ENCODE peak calls at places on chromosomes 7 and 10, in ten cellular contexts. Q is foreskin fibroblast; L is CD8-positive, alpha-beta T cell; P is AG04450; Y is prostate gland; G is hepatocyte; T is psoas muscle; H is adrenal gland; R is sigmoid colon; J is fibroblast of mammary gland. N is an unnamed sample.

GRCh38 chr10:36423821-36424248 is 701.6 kb upstream of the ANKRD30A start:
- DNase-seq in R (no peak), G (peak; percentile 40), Y (peak; percentile 9), J (no peak), H (no peak), T (no peak), L (no peak), P (no peak), Q (no peak), N (no peak)

GRCh38 chr10:102297132-102297531 is 51.8 kb downstream of the GBF1 start:
- DNase-seq in Y (no peak), G (no peak), R (no peak), J (no peak), Q (no peak), H (no peak), L (no peak), T (no peak), P (no peak), N (no peak)

GRCh38 chr10:50335397-50335796 is 84.1 kb upstream of the ASAH2 start:
- DNase-seq in J (no peak), T (no peak), H (no peak), G (no peak), P (no peak), L (no peak), Y (no peak), R (no peak), Q (no peak), N (no peak)

GRCh38 chr7:152924826-152925411 is 165.4 kb downstream of the ACTR3B start:
- DNase-seq in G (no peak), R (no peak), H (no peak), T (no peak), J (no peak), Q (no peak), L (no peak), P (no peak), Y (no peak), N (no peak)

GRCh38 chr7:107068156-107068555 is 23.7 kb downstream of the PRKAR2B start:
- DNase-seq in T (no peak), Y (no peak), R (no peak), H (no peak), J (no peak), P (no peak), Q (peak; percentile 9), G (no peak), L (no peak), N (no peak)

GRCh38 chr7:105691692-105692564 is 110.6 kb upstream of the EFCAB10 start:
- DNase-seq in R (peak; percentile 83), H (peak; percentile 66), L (peak; percentile 71), T (peak; percentile 21), P (peak; percentile 80), J (peak; percentile 88), Y (peak; percentile 92), G (peak; percentile 75), Q (peak; percentile 86), N (peak; percentile 72)

GRCh38 chr10:70777063-70777875 is 7.9 kb downstream of the TBATA start:
- DNase-seq in H (no peak), P (no peak), L (no peak), R (no peak), G (peak; percentile 47), Y (no peak), T (no peak), Q (no peak), J (no peak), N (no peak)

GRCh38 chr10:129758591-129759021 is 205.5 kb downstream of the EBF3 start:
- DNase-seq in P (no peak), G (no peak), L (peak; percentile 6), H (no peak), Y (peak; percentile 2), T (no peak), R (peak; percentile 53), J (no peak), Q (no peak), N (no peak)

DNA sequence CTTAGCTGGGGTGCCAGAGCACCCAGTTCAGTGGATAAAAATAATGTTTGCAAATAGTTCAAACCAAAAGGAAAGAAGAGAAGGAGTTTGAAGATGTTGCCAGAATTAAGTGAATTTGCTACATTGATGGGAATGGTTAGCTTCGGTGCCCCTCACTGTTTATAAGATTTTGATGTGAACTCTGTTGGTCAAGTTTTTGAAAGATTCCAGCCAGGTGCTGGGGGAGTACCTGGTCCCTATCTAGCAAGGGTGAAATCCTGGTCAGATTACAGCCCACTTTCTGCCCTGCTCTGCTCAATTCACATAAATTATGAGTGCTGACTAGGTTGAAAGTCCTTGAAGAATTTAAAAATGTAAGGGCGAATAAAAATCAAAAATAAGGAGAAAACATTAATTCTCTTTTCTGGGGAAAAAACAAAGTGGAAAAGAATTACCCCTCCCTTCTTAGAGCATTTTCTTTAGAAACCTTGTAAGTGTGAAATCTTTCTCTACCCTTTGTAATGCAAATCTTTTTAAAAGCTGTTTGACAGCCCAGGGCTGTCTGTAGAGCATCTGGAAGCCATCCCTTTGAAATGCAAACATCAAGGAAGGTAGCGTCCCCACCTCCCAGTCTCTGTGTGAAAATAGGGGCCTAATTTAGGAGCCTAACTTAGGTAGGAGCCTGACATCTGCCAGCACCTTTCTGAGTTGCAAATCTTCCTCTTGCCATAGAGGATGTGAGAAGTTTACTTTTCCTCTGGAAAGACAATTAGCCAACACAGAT is 1.4 kb upstream of the GIMAP5 start:
- DNase-seq in Y (no peak), J (no peak), G (no peak), T (no peak), Q (no peak), H (no peak), P (no peak), L (no peak), R (no peak), N (no peak)
- H3K4me3 ChIP-seq in Y (no peak overlapping the region), J (no peak overlapping the region), G (no peak overlapping the region), T (no peak overlapping the region), Q (no peak overlapping the region), H (no peak overlapping the region), P (no peak overlapping the region), L (peak overlapping the region; percentile 83), R (no peak overlapping the region), N (no peak overlapping the region)

GRCh38 chr7:130277763-130278643 is 11.3 kb downstream of the CPA2 start:
- DNase-seq in R (peak; percentile 81), Y (no peak), G (peak; percentile 80), Q (peak; percentile 84), L (no peak), J (peak; percentile 76), T (peak; percentile 41), H (peak; percentile 57), P (no peak), N (no peak)

GRCh38 chr7:130273863-130274262 is 7.2 kb downstream of the CPA2 start:
- DNase-seq in T (no peak), P (peak; percentile 23), Y (no peak), H (no peak), L (no peak), R (no peak), J (peak; percentile 87), G (peak; percentile 54), Q (peak; percentile 84), N (peak; percentile 47)

GRCh38 chr7:130274983-130275649 is 8.5 kb downstream of the CPA2 start:
- DNase-seq in T (no peak), G (no peak), R (no peak), Y (peak; percentile 23), Q (no peak), H (no peak), P (no peak), L (no peak), J (no peak), N (no peak)

GRCh38 chr7:130276796-130277762 is 10.4 kb downstream of the CPA2 start:
- DNase-seq in T (no peak), H (no peak), J (peak; percentile 80), L (no peak), Y (no peak), Q (peak; percentile 82), R (no peak), P (peak; percentile 27), G (no peak), N (no peak)

GRCh38 chr7:130275826-130276291 is 9.2 kb downstream of the CPA2 start:
- DNase-seq in T (no peak), L (no peak), H (no peak), R (no peak), J (no peak), P (no peak), G (no peak), Y (no peak), Q (no peak), N (no peak)
- H3K4me3 ChIP-seq in T (no peak overlapping the region), L (no peak overlapping the region), H (no peak overlapping the region), R (no peak overlapping the region), J (no peak overlapping the region), P (no peak overlapping the region), G (no peak overlapping the region), Y (no peak overlapping the region), Q (no peak overlapping the region), N (no peak overlapping the region)

GRCh38 chr7:37353949-37354660 is 94.6 kb downstream of the ELMO1 start:
- DNase-seq in H (no peak), R (no peak), Q (no peak), J (no peak), P (no peak), T (no peak), Y (no peak), G (no peak), L (no peak), N (no peak)
- H3K4me3 ChIP-seq in H (no peak overlapping the region), R (no peak overlapping the region), Q (no peak overlapping the region), J (no peak overlapping the region), P (no peak overlapping the region), T (no peak overlapping the region), Y (no peak overlapping the region), G (no peak overlapping the region), L (peak overlapping the region; percentile 75), N (no peak overlapping the region)

GRCh38 chr10:98252451-98252850 is 15.5 kb downstream of the LOXL4 start:
- DNase-seq in Y (no peak), G (no peak), J (no peak), L (no peak), T (no peak), Q (no peak), R (no peak), P (no peak), H (no peak), N (no peak)
- H3K4me3 ChIP-seq in Y (no peak overlapping the region), G (no peak overlapping the region), J (no peak overlapping the region), L (no peak overlapping the region), T (no peak overlapping the region), Q (no peak overlapping the region), R (no peak overlapping the region), P (no peak overlapping the region), H (no peak overlapping the region), N (no peak overlapping the region)

GRCh38 chr10:87740232-87740631 is 77.8 kb downstream of the ATAD1 start:
- DNase-seq in Y (no peak), Q (peak; percentile 76), H (no peak), J (peak; percentile 92), L (no peak), G (no peak), R (no peak), P (no peak), T (no peak), N (peak; percentile 52)
- H3K4me3 ChIP-seq in Y (no peak overlapping the region), Q (no peak overlapping the region), H (no peak overlapping the region), J (no peak overlapping the region), L (no peak overlapping the region), G (no peak overlapping the region), R (no peak overlapping the region), P (no peak overlapping the region), T (no peak overlapping the region), N (no peak overlapping the region)

GRCh38 chr7:17142831-17143541 is 155.5 kb upstream of the AHR start:
- DNase-seq in Q (peak; percentile 28), P (no peak), G (no peak), R (no peak), Y (no peak), H (no peak), L (no peak), T (no peak), J (peak; percentile 55), N (no peak)
- H3K4me3 ChIP-seq in Q (no peak overlapping the region), P (no peak overlapping the region), G (no peak overlapping the region), R (peak overlapping the region; percentile 4), Y (no peak overlapping the region), H (no peak overlapping the region), L (peak overlapping the region; percentile 48), T (peak overlapping the region; percentile 47), J (no peak overlapping the region), N (peak overlapping the region; percentile 0)